ENCODE peak calls at places on chromosomes 16 and 17, in five cellular contexts. O is adrenal gland, U is glutamatergic neuron, J is HL-60, L is SW 1271. F is an unnamed sample.

GRCh38 chr16:31005350-31006085 is 4.9 kb downstream of the STX1B start:
- DNase-seq in O (no peak), U (no peak), J (no peak), L (no peak), F (no peak)

GRCh38 chr16:79534143-79534542 is 66.4 kb downstream of the MAF start:
- DNase-seq in O (no peak), U (no peak), J (no peak), L (no peak), F (no peak)

GRCh38 chr17:45162022-45162687 is 480 bp downstream of the HEXIM2 start:
- DNase-seq in L (no peak), J (no peak), O (no peak), U (no peak), F (no peak)

GRCh38 chr17:352421-353212 is at the start of gene RPH3AL:
- DNase-seq in O (peak; percentile 82), U (peak; percentile 65), L (no peak), J (no peak), F (no peak)

GRCh38 chr16:4699030-4699556 is 5.7 kb downstream of the NUDT16L1 start:
- DNase-seq in J (no peak), L (no peak), O (no peak), U (no peak), F (no peak)

GRCh38 chr17:57944796-57945362 is 10.3 kb downstream of the CUEDC1 start:
- DNase-seq in J (no peak), L (no peak), O (peak; percentile 25), U (no peak), F (no peak)

GRCh38 chr17:30091771-30092170 is 24.8 kb upstream of the NSRP1 start:
- DNase-seq in U (no peak), J (no peak), O (no peak), L (peak; percentile 53), F (peak; percentile 78)

GRCh38 chr17:5898406-5898805 is 171.8 kb upstream of the WSCD1 start:
- DNase-seq in U (no peak), O (no peak), L (no peak), J (no peak), F (no peak)

GRCh38 chr17:39995438-39995837 is 14.8 kb downstream of the PSMD3 start:
- DNase-seq in L (no peak), J (no peak), O (no peak), U (no peak), F (no peak)

GRCh38 chr17:7281953-7282751 is 634 bp downstream of the SLC2A4 start:
- DNase-seq in O (peak; percentile 63), U (no peak), L (no peak), J (no peak), F (no peak)

GRCh38 chr17:17062356-17062755 is 20.1 kb downstream of the MPRIP start:
- DNase-seq in U (peak; percentile 17), J (no peak), O (no peak), L (no peak), F (no peak)

GRCh38 chr17:50466371-50467113 is 2.1 kb downstream of the CHAD start:
- DNase-seq in L (no peak), J (no peak), U (no peak), O (no peak), F (no peak)

GRCh38 chr17:62692159-62692651 is 64.7 kb downstream of the MRC2 start:
- DNase-seq in J (no peak), O (no peak), L (no peak), U (no peak), F (no peak)

GRCh38 chr17:37592291-37592690 is 16.9 kb downstream of the SYNRG start:
- DNase-seq in O (no peak), U (no peak), J (no peak), L (no peak), F (no peak)

GRCh38 chr16:18984425-18985005 is 781 bp downstream of the TMC7 start:
- DNase-seq in O (no peak), U (no peak), J (no peak), L (no peak), F (no peak)

GRCh38 chr16:30444231-30445148 is 1.2 kb downstream of the SEPHS2 start:
- DNase-seq in O (no peak), L (no peak), J (no peak), U (no peak), F (no peak)

GRCh38 chr16:80540516-80541305 is at the start of gene DYNLRB2:
- DNase-seq in O (peak; percentile 92), U (peak; percentile 95), J (peak; percentile 88), L (peak; percentile 90), F (peak; percentile 95)

GRCh38 chr16:22098538-22099255 is 6.4 kb downstream of the VWA3A start:
- DNase-seq in U (no peak), O (peak; percentile 20), L (peak; percentile 58), J (peak; percentile 6), F (peak; percentile 80)

GRCh38 chr16:23504453-23505179 is 5.7 kb downstream of the GGA2 start:
- DNase-seq in L (peak; percentile 89), O (peak; percentile 72), J (peak; percentile 76), U (peak; percentile 37), F (peak; percentile 52)

GRCh38 chr16:17951273-17951845 is 385.2 kb downstream of the NPIPA8 start:
- DNase-seq in J (no peak), O (no peak), L (no peak), U (no peak), F (peak; percentile 0)

GRCh38 chr16:72677662-72678447 is 370.1 kb downstream of the ZFHX3 start:
- DNase-seq in L (no peak), U (no peak), O (no peak), J (no peak), F (peak; percentile 38)

GRCh38 chr17:21399476-21400203 is 23.5 kb downstream of the KCNJ12 start:
- DNase-seq in O (no peak), J (no peak), U (no peak), L (no peak), F (no peak)

GRCh38 chr16:3065069-3065741 is at the start of gene IL32:
- DNase-seq in L (peak; percentile 14), J (no peak), O (peak; percentile 85), U (no peak), F (peak; percentile 82)

GRCh38 chr17:57986841-57987581 is 1.0 kb downstream of the VEZF1 start:
- DNase-seq in L (peak; percentile 40), J (no peak), U (peak; percentile 31), O (peak; percentile 59), F (peak; percentile 79)

GRCh38 chr17:72407336-72408121 is 286.7 kb downstream of the SOX9 start:
- DNase-seq in U (peak; percentile 60), L (peak; percentile 89), O (peak; percentile 68), J (no peak), F (peak; percentile 95)

GRCh38 chr17:81025756-81026155 is 9.2 kb upstream of the BAIAP2 start:
- DNase-seq in L (no peak), U (no peak), J (no peak), O (no peak), F (no peak)

GRCh38 chr16:67644038-67644437 is 906 bp upstream of the CARMIL2 start:
- DNase-seq in O (no peak), J (no peak), U (no peak), L (no peak), F (no peak)

GRCh38 chr17:20952183-20952582 is 90.6 kb downstream of the USP22 start:
- DNase-seq in O (no peak), J (no peak), L (no peak), U (no peak), F (no peak)

GRCh38 chr17:1030684-1031557 is 34.0 kb downstream of the TIMM22 start:
- DNase-seq in L (no peak), O (peak; percentile 81), J (no peak), U (peak; percentile 27), F (no peak)

GRCh38 chr16:15714393-15715172 is 64.5 kb downstream of the NDE1 start:
- DNase-seq in U (no peak), L (no peak), J (no peak), O (no peak), F (no peak)

GRCh38 chr16:47927330-47927729 is 228.5 kb downstream of the ABCC12 start:
- DNase-seq in O (no peak), L (no peak), U (no peak), J (no peak), F (peak; percentile 46)

GRCh38 chr16:46884513-46885293 is 541 bp downstream of the GPT2 start:
- DNase-seq in U (peak; percentile 48), J (no peak), L (no peak), O (peak; percentile 33), F (peak; percentile 58)

GRCh38 chr17:13598353-13599167 is 3.2 kb downstream of the HS3ST3A1 start:
- DNase-seq in U (no peak), J (no peak), O (no peak), L (no peak), F (no peak)

GRCh38 chr16:53040788-53041187 is 11.9 kb downstream of the CHD9NB start:
- DNase-seq in U (no peak), J (no peak), O (no peak), L (no peak), F (no peak)

GRCh38 chr16:53962041-53962440 is 258.1 kb downstream of the FTO start:
- DNase-seq in J (no peak), L (no peak), U (no peak), O (no peak), F (no peak)

GRCh38 chr16:84863485-84863814 is 43.7 kb downstream of the CRISPLD2 start:
- DNase-seq in U (no peak), L (no peak), O (no peak), J (no peak), F (no peak)

F was measured in adipocyte.